ENCODE peak calls at places on chromosomes 2 and 18, in ten cellular contexts. A is WTC11, Q is neural progenitor cell, E is right lobe of liver, S is progenitor cell of endocrine pancreas, R is epithelial cell of esophagus, X is heart right ventricle, N is mesothelial cell of epicardium, J is GM23338, B is fibroblast of lung. P is an unnamed sample.

GRCh38 chr2:234494361-234495075 is 2.4 kb downstream of the ARL4C start:
- DNase-seq in X (no peak), S (no peak), B (peak), J (peak), N (no peak), R (peak), A (no peak), E (no peak), Q (peak), P (no peak)

GRCh38 chr2:133434962-133435668 is 133.1 kb downstream of the NCKAP5 start:
- DNase-seq in A (no peak), Q (no peak), J (no peak), X (peak), N (no peak), S (no peak), R (peak), B (no peak), E (no peak), P (no peak)

GRCh38 chr2:216546231-216546630 is 47.6 kb downstream of the RPL37A start:
- DNase-seq in X (no peak), E (no peak), S (no peak), N (no peak), A (no peak), B (no peak), Q (no peak), R (no peak), J (no peak), P (no peak)

GRCh38 chr2:42047488-42048317 is at the start of gene PKDCC:
- DNase-seq in E (peak), X (peak), R (peak), S (peak), A (peak), Q (peak), N (peak), B (peak), J (peak), P (peak)

GRCh38 chr18:13684546-13684945 is 41.8 kb downstream of the FAM210A start:
- DNase-seq in R (no peak), X (no peak), Q (no peak), E (no peak), N (no peak), S (no peak), J (no peak), B (no peak), A (no peak), P (no peak)

GRCh38 chr2:67209107-67209506 is 188.0 kb upstream of the ETAA1 start:
- DNase-seq in B (peak), Q (no peak), J (no peak), R (no peak), A (no peak), S (no peak), E (no peak), X (no peak), N (peak), P (no peak)

GRCh38 chr2:216181953-216182352 is 72.8 kb downstream of the XRCC5 start:
- DNase-seq in B (no peak), E (no peak), Q (peak), A (no peak), X (no peak), R (no peak), S (no peak), J (no peak), N (no peak), P (no peak)

GRCh38 chr2:171958475-171958874 is 36.2 kb downstream of the HAT1 start:
- DNase-seq in N (no peak), J (no peak), S (no peak), R (peak), E (no peak), X (no peak), A (no peak), Q (no peak), B (peak), P (no peak)

GRCh38 chr18:36309436-36310391 is 12.2 kb downstream of the FHOD3 start:
- DNase-seq in X (no peak), A (no peak), N (peak), J (no peak), Q (no peak), S (no peak), E (no peak), B (peak), R (peak), P (no peak)

GRCh38 chr2:160365691-160366367 is 127.8 kb downstream of the RBMS1 start:
- DNase-seq in J (no peak), Q (no peak), B (no peak), S (no peak), E (no peak), R (no peak), N (no peak), A (no peak), X (peak), P (no peak)

GRCh38 chr2:3523551-3524041 is 4.3 kb upstream of the ADI1 start:
- DNase-seq in S (no peak), B (peak), X (no peak), E (no peak), N (no peak), R (peak), Q (no peak), J (no peak), A (no peak), P (no peak)

GRCh38 chr2:31219131-31219969 is 2.0 kb upstream of the CAPN14 start:
- DNase-seq in R (peak), B (no peak), S (no peak), A (no peak), E (no peak), X (no peak), J (no peak), Q (no peak), N (no peak), P (no peak)

GRCh38 chr2:56183643-56184499 is at the start of gene CCDC85A:
- DNase-seq in Q (peak), E (peak), R (peak), B (peak), X (peak), S (peak), N (peak), A (peak), J (peak), P (peak)

GRCh38 chr18:39105095-39105494 is 1539.5 kb upstream of the CELF4 start:
- DNase-seq in R (no peak), N (no peak), Q (no peak), B (no peak), S (no peak), X (no peak), E (no peak), J (no peak), A (no peak), P (no peak)
- TF ChIP-seq CTCF in R (no peak), N (no peak), Q (no peak), B (no peak), S (no peak), X (no peak), E (no peak), J (no peak), A (no peak), P (no peak)

GRCh38 chr2:156430236-156430977 is 5.8 kb upstream of the GPD2 start:
- DNase-seq in N (no peak), Q (no peak), J (no peak), X (no peak), E (no peak), S (no peak), A (no peak), R (no peak), B (peak), P (no peak)

GRCh38 chr2:156423674-156424282 is 12.4 kb upstream of the GPD2 start:
- DNase-seq in N (no peak), B (no peak), A (no peak), J (no peak), E (no peak), S (no peak), X (no peak), R (no peak), Q (peak), P (no peak)

GRCh38 chr2:156429211-156429610 is 7.0 kb upstream of the GPD2 start:
- DNase-seq in B (peak), J (no peak), N (no peak), E (no peak), A (no peak), X (no peak), R (no peak), Q (no peak), S (no peak), P (no peak)

GRCh38 chr2:156430978-156431358 is 5.2 kb upstream of the GPD2 start:
- DNase-seq in N (no peak), B (peak), E (no peak), A (no peak), X (no peak), R (peak), Q (no peak), S (no peak), J (peak), P (no peak)

GRCh38 chr2:156427067-156427466 is 9.1 kb upstream of the GPD2 start:
- DNase-seq in J (no peak), X (no peak), R (no peak), B (no peak), E (no peak), S (no peak), N (no peak), A (no peak), Q (no peak), P (no peak)
- TF ChIP-seq CTCF in J (no peak), X (no peak), R (no peak), B (no peak), E (no peak), S (no peak), N (no peak), A (no peak), Q (no peak), P (no peak)

GRCh38 chr2:63159262-63159661 is 108.6 kb downstream of the OTX1 start:
- DNase-seq in J (no peak), S (no peak), A (no peak), Q (no peak), X (no peak), N (no peak), B (no peak), E (no peak), R (no peak), P (no peak)

GRCh38 chr2:63163231-63163845 is 112.7 kb downstream of the OTX1 start:
- DNase-seq in X (no peak), R (no peak), B (no peak), Q (no peak), E (no peak), S (no peak), N (no peak), J (peak), A (no peak), P (no peak)
- TF ChIP-seq CTCF in X (no peak), R (no peak), B (no peak), Q (no peak), E (no peak), S (peak), N (no peak), J (no peak), A (no peak), P (no peak)

GRCh38 chr2:237423891-237424290 is 9.9 kb upstream of the COL6A3 start:
- DNase-seq in B (peak), S (no peak), A (no peak), J (no peak), E (no peak), R (no peak), Q (no peak), N (no peak), X (no peak), P (no peak)

GRCh38 chr2:237418300-237418699 is 4.3 kb upstream of the COL6A3 start:
- DNase-seq in B (no peak), Q (no peak), S (no peak), J (no peak), X (no peak), E (no peak), A (no peak), R (no peak), N (no peak), P (no peak)

GRCh38 chr2:237424544-237424943 is 10.6 kb upstream of the COL6A3 start:
- DNase-seq in E (no peak), Q (no peak), R (no peak), N (no peak), J (no peak), S (no peak), B (no peak), X (no peak), A (no peak), P (no peak)

GRCh38 chr2:237422309-237422708 is 8.3 kb upstream of the COL6A3 start:
- DNase-seq in B (peak), A (no peak), J (no peak), E (no peak), X (no peak), R (no peak), Q (no peak), S (no peak), N (no peak), P (no peak)

GRCh38 chr2:237421542-237422047 is 7.6 kb upstream of the COL6A3 start:
- DNase-seq in R (peak), X (peak), A (peak), N (peak), B (peak), S (peak), Q (peak), E (peak), J (peak), P (no peak)
- TF ChIP-seq CTCF in R (peak), X (peak), A (peak), N (peak), B (peak), S (peak), Q (peak), E (peak), J (peak), P (peak)

DNA sequence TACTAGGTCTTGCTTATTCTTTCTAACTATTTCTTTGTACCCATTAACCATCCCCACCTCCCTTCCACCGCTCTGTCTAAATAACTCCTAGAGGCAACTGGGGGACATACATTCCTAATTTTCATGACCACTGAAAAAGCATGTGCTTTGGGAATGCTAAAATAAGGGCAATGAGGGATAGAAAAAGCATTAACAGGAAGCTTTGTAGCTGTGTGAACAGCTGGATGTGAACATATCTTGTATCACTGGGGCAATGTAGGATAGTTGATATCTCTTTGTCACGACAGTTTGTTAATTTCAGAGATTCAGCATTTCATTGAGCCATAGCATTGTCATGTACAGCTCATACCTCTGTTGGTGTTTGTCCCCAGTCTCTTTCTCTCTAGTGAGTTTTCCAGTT is 230.4 kb upstream of the NRP2 start:
- DNase-seq in N (no peak), X (no peak), B (no peak), E (no peak), Q (no peak), J (no peak), R (no peak), A (no peak), S (no peak), P (no peak)
- TF ChIP-seq CTCF in N (no peak), X (no peak), B (no peak), E (no peak), Q (no peak), J (no peak), R (no peak), A (no peak), S (no peak), P (no peak)

DNA sequence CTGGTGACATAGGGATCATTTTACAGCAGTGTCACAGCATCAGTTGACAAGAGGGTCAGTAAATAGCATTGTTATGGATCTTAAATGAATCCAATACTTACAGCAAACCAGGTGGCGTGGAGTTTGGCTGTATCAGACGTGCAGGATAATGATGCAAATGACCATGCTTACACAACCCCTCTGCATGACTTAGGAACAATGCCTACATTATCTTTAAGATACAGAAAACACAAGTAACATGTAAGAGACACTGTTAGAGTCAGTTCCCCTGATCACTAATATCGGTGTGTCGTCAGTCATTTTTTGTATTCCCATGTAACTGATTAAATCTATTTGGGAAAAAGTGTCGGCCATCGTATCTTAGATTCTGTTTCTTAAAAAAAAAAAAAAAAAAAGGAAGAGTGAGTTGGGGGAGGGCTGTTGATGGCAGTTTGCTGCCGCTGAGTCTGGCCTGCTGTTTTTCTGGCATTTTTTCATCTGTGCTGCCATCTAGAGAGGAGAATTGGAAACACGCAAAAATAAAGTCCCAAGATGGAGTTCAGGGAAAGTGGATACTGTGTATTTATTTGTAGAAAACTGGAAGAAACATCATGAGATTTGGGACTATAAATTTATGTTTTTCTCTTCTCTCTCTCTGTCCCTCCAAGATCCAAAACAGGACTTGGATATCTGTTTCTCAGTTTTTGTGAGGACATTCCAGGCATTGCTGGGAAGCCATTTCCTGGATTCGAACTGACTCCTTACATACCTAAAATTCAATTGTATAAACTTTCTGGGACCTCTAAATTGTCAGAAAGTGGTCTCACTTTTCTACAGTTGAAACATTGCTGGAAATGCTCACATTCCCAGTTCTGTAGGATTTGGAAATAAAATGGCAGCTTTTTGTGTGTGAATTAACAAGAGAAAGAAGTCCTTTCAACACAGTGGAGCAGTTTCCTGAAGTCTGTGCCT is 60.3 kb upstream of the AGPS start:
- DNase-seq in J (peak), B (peak), X (peak), R (peak), N (peak), Q (peak), A (no peak), E (no peak), S (peak), P (no peak)
- TF ChIP-seq CTCF in J (peak), B (peak), X (peak), R (peak), N (peak), Q (peak), A (no peak), E (peak), S (peak), P (peak)

GRCh38 chr2:68252407-68253210 is at the start of gene PPP3R1:
- DNase-seq in E (peak), B (peak), A (peak), R (peak), J (peak), S (peak), N (peak), X (peak), Q (peak), P (peak)
- TF ChIP-seq CTCF in E (no peak), B (no peak), A (no peak), R (no peak), J (no peak), S (no peak), N (no peak), X (no peak), Q (no peak), P (no peak)

GRCh38 chr2:97792416-97792815 is 79.0 kb downstream of the ZAP70 start:
- DNase-seq in B (no peak), S (no peak), R (no peak), A (no peak), X (no peak), E (no peak), J (no peak), Q (no peak), N (no peak), P (no peak)
- TF ChIP-seq CTCF in B (no peak), S (no peak), R (no peak), A (no peak), X (no peak), E (no peak), J (no peak), Q (no peak), N (no peak), P (no peak)

GRCh38 chr18:9663377-9663776 is 44.7 kb upstream of the RAB31 start:
- DNase-seq in S (no peak), A (no peak), E (no peak), X (no peak), R (peak), Q (no peak), J (no peak), B (no peak), N (no peak), P (no peak)

GRCh38 chr18:9666548-9666947 is 41.6 kb upstream of the RAB31 start:
- DNase-seq in N (no peak), R (no peak), A (no peak), B (no peak), X (no peak), E (no peak), J (no peak), S (no peak), Q (no peak), P (no peak)

GRCh38 chr18:9661564-9661963 is 46.5 kb upstream of the RAB31 start:
- DNase-seq in J (peak), S (no peak), B (peak), E (no peak), X (no peak), Q (no peak), N (no peak), A (no peak), R (peak), P (no peak)

GRCh38 chr18:9669016-9669415 is 39.1 kb upstream of the RAB31 start:
- DNase-seq in R (no peak), S (no peak), J (no peak), Q (no peak), N (no peak), X (no peak), A (no peak), E (no peak), B (no peak), P (no peak)

DNA sequence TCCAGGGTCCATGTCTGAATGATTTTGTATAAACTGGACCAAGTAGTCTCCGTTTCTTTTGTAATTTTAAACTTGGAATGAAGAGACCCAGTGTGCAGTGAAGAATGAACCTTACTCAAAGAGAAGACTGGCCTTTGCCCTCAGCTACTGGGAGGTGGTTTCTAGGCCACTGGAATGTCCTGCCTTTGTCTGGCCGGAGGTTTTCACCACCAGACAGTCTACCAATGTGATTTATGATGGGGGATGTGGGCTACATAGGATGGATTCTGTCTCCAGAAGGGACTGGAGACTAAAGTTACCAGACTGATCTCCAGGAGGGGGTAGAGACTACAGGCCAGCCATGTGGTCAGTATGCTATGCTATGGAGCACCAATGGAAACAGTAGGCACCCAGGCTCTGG is 42.8 kb upstream of the RAB31 start:
- DNase-seq in S (no peak), N (no peak), E (no peak), X (no peak), A (no peak), J (no peak), B (no peak), Q (no peak), R (no peak), P (no peak)
- TF ChIP-seq CTCF in S (no peak), N (no peak), E (no peak), X (no peak), A (no peak), J (no peak), B (no peak), Q (no peak), R (no peak), P (no peak)

DNA sequence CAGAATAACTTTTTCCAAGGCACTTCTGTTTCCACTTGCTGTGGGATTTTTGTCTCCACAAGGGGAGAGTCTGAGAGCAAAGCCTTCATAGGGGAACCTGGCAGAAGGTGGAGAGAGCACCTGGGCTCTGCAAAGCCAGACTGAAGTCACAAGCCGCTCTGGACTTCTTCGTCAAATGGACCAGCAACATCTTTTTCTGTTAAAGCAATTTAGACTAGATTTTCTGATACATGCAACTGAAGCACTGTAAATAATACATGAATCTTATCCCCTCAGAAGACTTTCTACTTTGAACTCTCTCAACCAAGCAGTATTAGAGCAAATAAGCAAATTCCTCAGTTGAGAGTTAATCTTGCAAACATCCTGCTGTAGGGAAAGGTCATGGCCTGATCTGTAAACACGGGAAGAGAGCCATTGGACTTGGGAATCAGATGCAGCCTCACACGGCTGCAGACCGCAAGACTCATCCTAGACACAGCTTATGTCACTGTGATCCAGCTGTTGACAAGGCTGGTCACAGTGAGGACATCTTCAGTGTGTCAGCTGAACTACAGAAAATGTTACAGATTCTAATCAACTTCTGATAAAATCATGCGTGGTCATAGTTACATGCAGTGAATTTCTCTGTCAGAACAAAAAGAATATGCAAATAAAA is 3.2 kb downstream of the SH3YL1 start:
- DNase-seq in A (no peak), B (peak), E (peak), Q (no peak), X (no peak), J (no peak), N (no peak), R (no peak), S (no peak), P (no peak)
- TF ChIP-seq CTCF in A (no peak), B (no peak), E (no peak), Q (no peak), X (no peak), J (no peak), N (no peak), R (no peak), S (no peak), P (no peak)